ENCODE peak calls at places on chromosomes 4 and X, in nine cellular contexts. One of them, this sample, is unnamed.

GRCh38 chr4:70619778-70620177 is 8.8 kb upstream of the ENAM start:
- DNase-seq in Panc1: no peak
- DNase-seq in K562: no peak
- DNase-seq in HepG2: no peak
- DNase-seq in GM23338: no peak
- DNase-seq in SK-N-SH: no peak
- DNase-seq in transverse colon: no peak
- DNase-seq in spleen: no peak
- DNase-seq in sigmoid colon: no peak
- DNase-seq in this sample: no peak

GRCh38 chr4:8493484-8493883 is 52.9 kb downstream of the TRMT44 start:
- DNase-seq in Panc1: no peak
- DNase-seq in K562: no peak
- DNase-seq in HepG2: no peak
- DNase-seq in GM23338: peak; percentile 28
- DNase-seq in SK-N-SH: no peak
- DNase-seq in transverse colon: no peak
- DNase-seq in spleen: no peak
- DNase-seq in sigmoid colon: no peak
- DNase-seq in this sample: no peak

GRCh38 chr4:3354455-3354811 is 61.6 kb downstream of the RGS12 start:
- DNase-seq in Panc1: no peak
- DNase-seq in K562: no peak
- DNase-seq in HepG2: peak; percentile 96
- DNase-seq in GM23338: no peak
- DNase-seq in SK-N-SH: no peak
- DNase-seq in transverse colon: no peak
- DNase-seq in spleen: no peak
- DNase-seq in sigmoid colon: no peak
- DNase-seq in this sample: no peak

GRCh38 chr4:168864831-168865541 is 145.1 kb downstream of the CBR4 start:
- DNase-seq in Panc1: no peak
- DNase-seq in K562: no peak
- DNase-seq in HepG2: no peak
- DNase-seq in GM23338: peak; percentile 70
- DNase-seq in SK-N-SH: no peak
- DNase-seq in transverse colon: no peak
- DNase-seq in spleen: no peak
- DNase-seq in sigmoid colon: no peak
- DNase-seq in this sample: no peak

GRCh38 chr4:37588150-37588549 is 98.0 kb downstream of the RELL1 start:
- DNase-seq in Panc1: no peak
- DNase-seq in K562: no peak
- DNase-seq in HepG2: no peak
- DNase-seq in GM23338: no peak
- DNase-seq in SK-N-SH: no peak
- DNase-seq in transverse colon: no peak
- DNase-seq in spleen: no peak
- DNase-seq in sigmoid colon: no peak
- DNase-seq in this sample: no peak

GRCh38 chr4:153731239-153731638 is 28.6 kb downstream of the RNF175 start:
- DNase-seq in Panc1: no peak
- DNase-seq in K562: no peak
- DNase-seq in HepG2: no peak
- DNase-seq in GM23338: no peak
- DNase-seq in SK-N-SH: peak; percentile 90
- DNase-seq in transverse colon: no peak
- DNase-seq in spleen: no peak
- DNase-seq in sigmoid colon: no peak
- DNase-seq in this sample: no peak

GRCh38 chrX:10833299-10834169 is 213.1 kb upstream of the MID1 start:
- DNase-seq in Panc1: no peak
- DNase-seq in K562: no peak
- DNase-seq in HepG2: peak; percentile 10
- DNase-seq in GM23338: peak; percentile 65
- DNase-seq in SK-N-SH: no peak
- DNase-seq in transverse colon: peak; percentile 70
- DNase-seq in spleen: no peak
- DNase-seq in sigmoid colon: peak; percentile 71
- DNase-seq in this sample: no peak

GRCh38 chrX:72141372-72142004 is 9.8 kb upstream of the RTL5 start:
- DNase-seq in Panc1: no peak
- DNase-seq in K562: no peak
- DNase-seq in HepG2: no peak
- DNase-seq in GM23338: no peak
- DNase-seq in SK-N-SH: no peak
- DNase-seq in transverse colon: no peak
- DNase-seq in spleen: no peak
- DNase-seq in sigmoid colon: no peak
- DNase-seq in this sample: no peak

GRCh38 chr4:181569553-181569952 is 673.6 kb upstream of the TENM3 start:
- DNase-seq in Panc1: peak; percentile 12
- DNase-seq in K562: no peak
- DNase-seq in HepG2: peak; percentile 9
- DNase-seq in GM23338: peak; percentile 62
- DNase-seq in SK-N-SH: peak; percentile 60
- DNase-seq in transverse colon: no peak
- DNase-seq in spleen: no peak
- DNase-seq in sigmoid colon: no peak
- DNase-seq in this sample: no peak

GRCh38 chr4:88533088-88533790 is 9.7 kb upstream of the PYURF start:
- DNase-seq in Panc1: no peak
- DNase-seq in K562: no peak
- DNase-seq in HepG2: no peak
- DNase-seq in GM23338: peak; percentile 54
- DNase-seq in SK-N-SH: no peak
- DNase-seq in transverse colon: no peak
- DNase-seq in spleen: no peak
- DNase-seq in sigmoid colon: no peak
- DNase-seq in this sample: no peak

GRCh38 chr4:123631699-123632098 is 235.1 kb downstream of the SPRY1 start:
- DNase-seq in Panc1: no peak
- DNase-seq in K562: no peak
- DNase-seq in HepG2: no peak
- DNase-seq in GM23338: no peak
- DNase-seq in SK-N-SH: no peak
- DNase-seq in transverse colon: no peak
- DNase-seq in spleen: no peak
- DNase-seq in sigmoid colon: no peak
- DNase-seq in this sample: no peak

GRCh38 chr4:8331567-8331955 is 62.0 kb downstream of the HTRA3 start:
- DNase-seq in Panc1: no peak
- DNase-seq in K562: no peak
- DNase-seq in HepG2: no peak
- DNase-seq in GM23338: no peak
- DNase-seq in SK-N-SH: no peak
- DNase-seq in transverse colon: no peak
- DNase-seq in spleen: peak; percentile 34
- DNase-seq in sigmoid colon: peak; percentile 34
- DNase-seq in this sample: no peak

GRCh38 chr4:187380181-187380581 is 615.4 kb upstream of the ZFP42 start:
- DNase-seq in Panc1: no peak
- DNase-seq in K562: no peak
- DNase-seq in HepG2: peak; percentile 35
- DNase-seq in GM23338: peak; percentile 77
- DNase-seq in SK-N-SH: no peak
- DNase-seq in transverse colon: peak; percentile 38
- DNase-seq in spleen: no peak
- DNase-seq in sigmoid colon: no peak
- DNase-seq in this sample: no peak

GRCh38 chr4:142406051-142406549 is 440.0 kb downstream of the INPP4B start:
- DNase-seq in Panc1: no peak
- DNase-seq in K562: no peak
- DNase-seq in HepG2: no peak
- DNase-seq in GM23338: peak; percentile 35
- DNase-seq in SK-N-SH: no peak
- DNase-seq in transverse colon: no peak
- DNase-seq in spleen: no peak
- DNase-seq in sigmoid colon: no peak
- DNase-seq in this sample: no peak

GRCh38 chr4:78776031-78776728 is at the start of gene BMP2K:
- DNase-seq in Panc1: no peak
- DNase-seq in K562: peak; percentile 88
- DNase-seq in HepG2: peak; percentile 57
- DNase-seq in GM23338: peak; percentile 89
- DNase-seq in SK-N-SH: peak; percentile 95
- DNase-seq in transverse colon: peak; percentile 86
- DNase-seq in spleen: peak; percentile 97
- DNase-seq in sigmoid colon: peak; percentile 89
- DNase-seq in this sample: peak; percentile 61

GRCh38 chr4:78775278-78776030 is 696 bp upstream of the BMP2K start:
- DNase-seq in Panc1: peak; percentile 15
- DNase-seq in K562: no peak
- DNase-seq in HepG2: peak; percentile 71
- DNase-seq in GM23338: peak; percentile 88
- DNase-seq in SK-N-SH: peak; percentile 94
- DNase-seq in transverse colon: peak; percentile 91
- DNase-seq in spleen: peak; percentile 97
- DNase-seq in sigmoid colon: peak; percentile 94
- DNase-seq in this sample: peak; percentile 58

GRCh38 chr4:78777556-78777900 is 1.4 kb downstream of the BMP2K start:
- DNase-seq in Panc1: no peak
- DNase-seq in K562: no peak
- DNase-seq in HepG2: no peak
- DNase-seq in GM23338: no peak
- DNase-seq in SK-N-SH: no peak
- DNase-seq in transverse colon: no peak
- DNase-seq in spleen: no peak
- DNase-seq in sigmoid colon: no peak
- DNase-seq in this sample: no peak

GRCh38 chr4:78778530-78778929 is 2.4 kb downstream of the BMP2K start:
- DNase-seq in Panc1: no peak
- DNase-seq in K562: no peak
- DNase-seq in HepG2: no peak
- DNase-seq in GM23338: no peak
- DNase-seq in SK-N-SH: no peak
- DNase-seq in transverse colon: no peak
- DNase-seq in spleen: no peak
- DNase-seq in sigmoid colon: no peak
- DNase-seq in this sample: no peak

DNA sequence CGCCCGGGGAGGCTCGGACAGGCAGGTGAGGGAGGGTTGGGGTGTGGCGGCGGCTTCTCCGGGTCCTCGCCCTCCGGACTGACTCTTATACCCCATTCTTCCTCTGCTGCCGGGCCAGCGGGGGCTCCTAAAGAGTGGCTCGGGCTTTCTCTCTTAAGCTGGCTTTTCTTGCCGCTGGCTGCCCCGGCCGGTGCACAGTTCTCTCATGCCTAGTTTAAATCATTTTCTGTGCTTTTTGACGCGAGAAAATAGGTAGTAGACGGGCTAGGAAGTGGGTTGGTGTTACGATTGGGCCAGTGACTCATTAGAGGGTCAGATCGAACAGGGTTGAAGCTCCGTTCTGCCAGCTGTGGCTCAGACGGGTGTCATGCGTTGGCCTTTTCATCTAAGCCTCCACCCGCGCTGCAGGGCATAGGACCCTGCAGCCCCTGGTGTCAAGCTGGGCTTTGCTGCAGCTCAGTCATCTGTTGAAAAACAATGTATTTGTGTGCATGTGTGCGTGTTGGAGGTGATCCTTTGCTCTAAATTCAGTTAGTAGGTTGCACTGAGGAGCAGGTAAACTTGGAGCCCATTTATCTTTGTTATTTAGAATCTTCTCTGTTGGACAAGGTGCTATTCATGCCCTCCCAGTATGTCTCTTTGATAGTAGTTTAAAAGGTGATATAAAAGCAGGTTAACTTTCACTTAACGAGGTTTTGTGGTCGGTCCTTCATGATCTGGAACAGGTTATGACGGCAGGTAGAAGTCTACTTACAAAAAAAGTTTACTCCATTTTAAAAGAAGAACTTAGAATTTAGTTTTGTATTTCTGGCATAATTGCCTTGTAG is 792 bp downstream of the BMP2K start:
- DNase-seq in Panc1: no peak
- DNase-seq in K562: peak; percentile 49
- DNase-seq in HepG2: peak; percentile 52
- DNase-seq in GM23338: peak; percentile 63
- DNase-seq in SK-N-SH: peak; percentile 54
- DNase-seq in transverse colon: peak; percentile 57
- DNase-seq in spleen: peak; percentile 88
- DNase-seq in sigmoid colon: peak; percentile 72
- DNase-seq in this sample: peak; percentile 16
- TF ChIP-seq POLR2AphosphoS5 in Panc1: no peak
- TF ChIP-seq POLR2AphosphoS5 in K562: peak; percentile 4
- TF ChIP-seq POLR2AphosphoS5 in HepG2: no peak
- TF ChIP-seq POLR2AphosphoS5 in GM23338: no peak
- TF ChIP-seq POLR2AphosphoS5 in SK-N-SH: no peak
- TF ChIP-seq POLR2AphosphoS5 in transverse colon: peak; percentile 17
- TF ChIP-seq POLR2AphosphoS5 in spleen: peak; percentile 64
- TF ChIP-seq POLR2AphosphoS5 in sigmoid colon: no peak
- TF ChIP-seq POLR2AphosphoS5 in this sample: no peak

GRCh38 chr4:104728380-104729122 is 233.9 kb upstream of the CXXC4 start:
- DNase-seq in Panc1: peak; percentile 79
- DNase-seq in K562: no peak
- DNase-seq in HepG2: peak; percentile 85
- DNase-seq in GM23338: no peak
- DNase-seq in SK-N-SH: no peak
- DNase-seq in transverse colon: no peak
- DNase-seq in spleen: no peak
- DNase-seq in sigmoid colon: no peak
- DNase-seq in this sample: no peak
- TF ChIP-seq POLR2AphosphoS5 in Panc1: peak; percentile 33
- TF ChIP-seq POLR2AphosphoS5 in K562: no peak
- TF ChIP-seq POLR2AphosphoS5 in HepG2: no peak
- TF ChIP-seq POLR2AphosphoS5 in GM23338: no peak
- TF ChIP-seq POLR2AphosphoS5 in SK-N-SH: no peak
- TF ChIP-seq POLR2AphosphoS5 in transverse colon: no peak
- TF ChIP-seq POLR2AphosphoS5 in spleen: no peak
- TF ChIP-seq POLR2AphosphoS5 in sigmoid colon: no peak
- TF ChIP-seq POLR2AphosphoS5 in this sample: no peak

GRCh38 chrX:30521440-30522182 is 56.0 kb downstream of the TASL start:
- DNase-seq in Panc1: no peak
- DNase-seq in K562: no peak
- DNase-seq in HepG2: no peak
- DNase-seq in GM23338: no peak
- DNase-seq in SK-N-SH: no peak
- DNase-seq in transverse colon: no peak
- DNase-seq in spleen: no peak
- DNase-seq in sigmoid colon: no peak
- DNase-seq in this sample: no peak
- TF ChIP-seq POLR2AphosphoS5 in Panc1: no peak
- TF ChIP-seq POLR2AphosphoS5 in K562: no peak
- TF ChIP-seq POLR2AphosphoS5 in HepG2: no peak
- TF ChIP-seq POLR2AphosphoS5 in GM23338: no peak
- TF ChIP-seq POLR2AphosphoS5 in SK-N-SH: no peak
- TF ChIP-seq POLR2AphosphoS5 in transverse colon: no peak
- TF ChIP-seq POLR2AphosphoS5 in spleen: no peak
- TF ChIP-seq POLR2AphosphoS5 in sigmoid colon: no peak
- TF ChIP-seq POLR2AphosphoS5 in this sample: no peak

DNA sequence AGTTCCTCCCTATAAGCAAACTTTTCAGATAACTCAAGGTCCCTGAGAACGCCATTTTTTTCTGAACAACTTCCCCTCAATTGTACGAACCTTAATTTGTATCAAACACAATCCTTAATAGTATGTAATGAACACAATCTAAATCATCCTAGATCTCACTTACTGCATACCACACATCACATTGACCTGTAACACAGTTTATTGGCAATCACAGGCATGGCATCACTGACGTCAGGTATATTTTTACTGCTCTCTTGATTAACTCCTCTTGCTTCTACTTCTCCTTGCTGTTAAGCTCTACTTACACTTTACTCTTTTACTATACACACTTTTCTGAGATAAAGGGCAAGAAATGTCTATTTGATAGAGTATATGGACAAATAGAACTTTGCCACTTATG is 67.0 kb downstream of the TAPT1 start:
- DNase-seq in Panc1: no peak
- DNase-seq in K562: no peak
- DNase-seq in HepG2: no peak
- DNase-seq in GM23338: no peak
- DNase-seq in SK-N-SH: no peak
- DNase-seq in transverse colon: peak; percentile 32
- DNase-seq in spleen: no peak
- DNase-seq in sigmoid colon: no peak
- DNase-seq in this sample: no peak
- TF ChIP-seq POLR2AphosphoS5 in Panc1: no peak
- TF ChIP-seq POLR2AphosphoS5 in K562: no peak
- TF ChIP-seq POLR2AphosphoS5 in HepG2: no peak
- TF ChIP-seq POLR2AphosphoS5 in GM23338: no peak
- TF ChIP-seq POLR2AphosphoS5 in SK-N-SH: no peak
- TF ChIP-seq POLR2AphosphoS5 in transverse colon: peak; percentile 36
- TF ChIP-seq POLR2AphosphoS5 in spleen: no peak
- TF ChIP-seq POLR2AphosphoS5 in sigmoid colon: no peak
- TF ChIP-seq POLR2AphosphoS5 in this sample: no peak

This sample was measured in GM12892.